ENCODE peak calls at places on chromosome 12, in seven cellular contexts. One of them, this sample, is unnamed.

GRCh38 chr12:113271853-113272561 is 50.7 kb downstream of the TPCN1 start:
- DNase-seq in NCI-H345: no peak
- DNase-seq in OCI-LY7: no peak
- DNase-seq in M059J: peak
- DNase-seq in Right ventricle myocardium inferior: peak
- DNase-seq in astrocyte of the spinal cord: peak
- DNase-seq in T-cell: no peak
- DNase-seq in this sample: no peak

GRCh38 chr12:113700943-113701342 is 229.3 kb upstream of the LHX5 start:
- DNase-seq in T-cell: no peak
- DNase-seq in M059J: peak
- DNase-seq in OCI-LY7: no peak
- DNase-seq in Right ventricle myocardium inferior: no peak
- DNase-seq in astrocyte of the spinal cord: peak
- DNase-seq in NCI-H345: no peak
- DNase-seq in this sample: no peak

GRCh38 chr12:6795088-6795487 is 5.8 kb downstream of the CD4 start:
- DNase-seq in OCI-LY7: no peak
- DNase-seq in astrocyte of the spinal cord: no peak
- DNase-seq in T-cell: no peak
- DNase-seq in M059J: no peak
- DNase-seq in Right ventricle myocardium inferior: no peak
- DNase-seq in NCI-H345: no peak
- DNase-seq in this sample: no peak

GRCh38 chr12:127052491-127053232 is 1214.3 kb upstream of the TMEM132C start:
- DNase-seq in OCI-LY7: no peak
- DNase-seq in T-cell: no peak
- DNase-seq in M059J: peak
- DNase-seq in Right ventricle myocardium inferior: no peak
- DNase-seq in astrocyte of the spinal cord: peak
- DNase-seq in NCI-H345: no peak
- DNase-seq in this sample: no peak

GRCh38 chr12:100254876-100255275 is 12.0 kb downstream of the DEPDC4 start:
- DNase-seq in M059J: no peak
- DNase-seq in astrocyte of the spinal cord: no peak
- DNase-seq in T-cell: no peak
- DNase-seq in NCI-H345: no peak
- DNase-seq in Right ventricle myocardium inferior: no peak
- DNase-seq in OCI-LY7: no peak
- DNase-seq in this sample: no peak

GRCh38 chr12:50151047-50151687 is 16.0 kb downstream of the CERS5 start:
- DNase-seq in NCI-H345: no peak
- DNase-seq in M059J: peak
- DNase-seq in OCI-LY7: no peak
- DNase-seq in Right ventricle myocardium inferior: no peak
- DNase-seq in T-cell: no peak
- DNase-seq in astrocyte of the spinal cord: no peak
- DNase-seq in this sample: no peak

GRCh38 chr12:116320839-116321238 is 43.3 kb upstream of the MED13L start:
- DNase-seq in M059J: peak
- DNase-seq in Right ventricle myocardium inferior: no peak
- DNase-seq in OCI-LY7: no peak
- DNase-seq in astrocyte of the spinal cord: peak
- DNase-seq in T-cell: no peak
- DNase-seq in NCI-H345: no peak
- DNase-seq in this sample: no peak

GRCh38 chr12:13573698-13574321 is 377.3 kb downstream of the EMP1 start:
- DNase-seq in NCI-H345: no peak
- DNase-seq in OCI-LY7: no peak
- DNase-seq in Right ventricle myocardium inferior: no peak
- DNase-seq in M059J: peak
- DNase-seq in astrocyte of the spinal cord: peak
- DNase-seq in T-cell: no peak
- DNase-seq in this sample: no peak

GRCh38 chr12:55142896-55143870 is 17.0 kb downstream of the OR9K2 start:
- DNase-seq in T-cell: no peak
- DNase-seq in NCI-H345: peak
- DNase-seq in astrocyte of the spinal cord: peak
- DNase-seq in OCI-LY7: peak
- DNase-seq in Right ventricle myocardium inferior: no peak
- DNase-seq in M059J: peak
- DNase-seq in this sample: peak

GRCh38 chr12:66537866-66538265 is 141.0 kb downstream of the GRIP1 start:
- DNase-seq in OCI-LY7: no peak
- DNase-seq in Right ventricle myocardium inferior: no peak
- DNase-seq in NCI-H345: no peak
- DNase-seq in M059J: no peak
- DNase-seq in T-cell: no peak
- DNase-seq in astrocyte of the spinal cord: no peak
- DNase-seq in this sample: no peak

GRCh38 chr12:16788888-16789790 is 183.2 kb upstream of the LMO3 start:
- DNase-seq in Right ventricle myocardium inferior: no peak
- DNase-seq in astrocyte of the spinal cord: no peak
- DNase-seq in M059J: no peak
- DNase-seq in NCI-H345: no peak
- DNase-seq in T-cell: no peak
- DNase-seq in OCI-LY7: no peak
- DNase-seq in this sample: no peak

GRCh38 chr12:23108957-23109356 is 484.0 kb downstream of the ETNK1 start:
- DNase-seq in NCI-H345: no peak
- DNase-seq in Right ventricle myocardium inferior: no peak
- DNase-seq in T-cell: no peak
- DNase-seq in OCI-LY7: no peak
- DNase-seq in M059J: no peak
- DNase-seq in astrocyte of the spinal cord: no peak
- DNase-seq in this sample: no peak

GRCh38 chr12:66693901-66694513 is 15.1 kb upstream of the GRIP1 start:
- DNase-seq in T-cell: no peak
- DNase-seq in OCI-LY7: peak
- DNase-seq in M059J: peak
- DNase-seq in Right ventricle myocardium inferior: no peak
- DNase-seq in astrocyte of the spinal cord: peak
- DNase-seq in NCI-H345: peak
- DNase-seq in this sample: peak

GRCh38 chr12:51323966-51324895 is at the start of gene BIN2:
- DNase-seq in NCI-H345: no peak
- DNase-seq in M059J: no peak
- DNase-seq in Right ventricle myocardium inferior: peak
- DNase-seq in T-cell: peak
- DNase-seq in astrocyte of the spinal cord: no peak
- DNase-seq in OCI-LY7: peak
- DNase-seq in this sample: peak

GRCh38 chr12:77932216-77932615 is 101.5 kb downstream of the NAV3 start:
- DNase-seq in astrocyte of the spinal cord: no peak
- DNase-seq in T-cell: no peak
- DNase-seq in M059J: no peak
- DNase-seq in OCI-LY7: peak
- DNase-seq in Right ventricle myocardium inferior: no peak
- DNase-seq in NCI-H345: no peak
- DNase-seq in this sample: peak

GRCh38 chr12:69501154-69501895 is 31.1 kb downstream of the FRS2 start:
- DNase-seq in M059J: peak
- DNase-seq in T-cell: no peak
- DNase-seq in OCI-LY7: no peak
- DNase-seq in astrocyte of the spinal cord: peak
- DNase-seq in NCI-H345: no peak
- DNase-seq in Right ventricle myocardium inferior: no peak
- DNase-seq in this sample: no peak